ENCODE peak calls at places on chromosome 16, in eight cellular contexts. C is AG04449, W is IMR-90, J is ovary, L is body of pancreas, E is fibroblast of the aortic adventitia, N is A673, U is cardiac muscle cell. R is an unnamed sample.

GRCh38 chr16:67935402-67936123 is 1.1 kb downstream of the PSMB10 start:
- DNase-seq in C (peak), W (peak), J (peak), L (peak), E (peak), N (peak), U (peak), R (peak)

GRCh38 chr16:81318711-81319110 is 3.9 kb downstream of the GAN start:
- DNase-seq in C (no peak), W (no peak), J (no peak), L (no peak), E (no peak), N (peak), U (no peak), R (no peak)

GRCh38 chr16:71567931-71568330 is 9.0 kb downstream of the TAT start:
- DNase-seq in C (no peak), W (no peak), J (no peak), L (no peak), E (no peak), N (no peak), U (no peak), R (no peak)

GRCh38 chr16:61820398-61820797 is 215.8 kb downstream of the CDH8 start:
- DNase-seq in C (no peak), W (no peak), J (no peak), L (no peak), E (no peak), N (no peak), U (no peak), R (no peak)

GRCh38 chr16:80804061-80804450 is 342 bp downstream of the CDYL2 start:
- DNase-seq in C (peak), W (peak), J (no peak), L (peak), E (peak), N (peak), U (peak), R (peak)

GRCh38 chr16:15650698-15651161 is 685 bp downstream of the NDE1 start:
- DNase-seq in C (no peak), W (peak), J (peak), L (no peak), E (peak), N (no peak), U (peak), R (no peak)

GRCh38 chr16:65534121-65534528 is 412.3 kb upstream of the CDH11 start:
- DNase-seq in C (no peak), W (peak), J (no peak), L (no peak), E (no peak), N (no peak), U (peak), R (no peak)

GRCh38 chr16:26623442-26623841 is 443.3 kb upstream of the C16orf82 start:
- DNase-seq in C (no peak), W (no peak), J (no peak), L (no peak), E (no peak), N (no peak), U (no peak), R (no peak)

GRCh38 chr16:65044861-65045260 is 77.0 kb downstream of the CDH11 start:
- DNase-seq in C (peak), W (peak), J (no peak), L (no peak), E (peak), N (no peak), U (peak), R (peak)

GRCh38 chr16:82888616-82889015 is 261.8 kb downstream of the CDH13 start:
- DNase-seq in C (peak), W (peak), J (no peak), L (no peak), E (peak), N (peak), U (peak), R (peak)

GRCh38 chr16:87541882-87542234 is 49.0 kb upstream of the ZCCHC14 start:
- DNase-seq in C (no peak), W (no peak), J (no peak), L (no peak), E (peak), N (peak), U (peak), R (no peak)

GRCh38 chr16:65531475-65531874 is 409.6 kb upstream of the CDH11 start:
- DNase-seq in C (no peak), W (peak), J (no peak), L (no peak), E (no peak), N (no peak), U (no peak), R (no peak)

GRCh38 chr16:3472878-3473595 is 22.3 kb downstream of the C16orf90 start:
- DNase-seq in C (no peak), W (no peak), J (no peak), L (no peak), E (peak), N (no peak), U (no peak), R (no peak)

GRCh38 chr16:46859719-46860152 is 24.4 kb upstream of the GPT2 start:
- DNase-seq in C (no peak), W (peak), J (no peak), L (no peak), E (peak), N (no peak), U (peak), R (peak)

GRCh38 chr16:47774661-47775060 is 313.5 kb downstream of the PHKB start:
- DNase-seq in C (no peak), W (peak), J (no peak), L (no peak), E (peak), N (peak), U (peak), R (no peak)

GRCh38 chr16:81543571-81543970 is 99.0 kb downstream of the CMIP start:
- DNase-seq in C (no peak), W (peak), J (no peak), L (no peak), E (peak), N (no peak), U (no peak), R (no peak)

GRCh38 chr16:89373355-89374110 is 116.8 kb downstream of the ANKRD11 start:
- DNase-seq in C (peak), W (peak), J (peak), L (peak), E (peak), N (no peak), U (peak), R (peak)
- TF ChIP-seq CTCF in C (no peak), W (no peak), J (no peak), L (no peak), E (no peak), N (no peak), U (no peak), R (no peak)

DNA sequence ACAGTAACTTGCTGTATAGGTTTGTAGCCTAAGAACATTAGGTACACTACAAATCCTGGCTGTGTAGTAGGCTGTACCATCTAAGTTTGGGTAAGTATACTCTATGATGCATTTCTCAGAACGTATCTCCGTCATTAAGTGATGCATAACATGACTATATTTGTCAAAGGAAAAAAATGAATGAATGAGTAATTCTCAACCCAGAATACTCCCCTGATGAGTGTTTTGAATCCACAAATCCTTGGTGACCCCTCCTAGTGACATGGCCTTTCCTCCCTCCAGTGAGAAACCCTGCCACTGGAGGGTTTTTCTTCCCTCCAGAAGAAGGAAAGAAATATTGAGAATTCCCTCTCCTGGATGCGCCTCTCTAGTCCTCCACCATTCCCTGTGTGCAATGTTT is 24.0 kb upstream of the SALL1 start:
- DNase-seq in C (no peak), W (peak), J (no peak), L (no peak), E (peak), N (no peak), U (no peak), R (no peak)
- H3K4me3 ChIP-seq in C (no peak), W (no peak), J (no peak), L (no peak), E (no peak), N (no peak), U (no peak), R (no peak)

GRCh38 chr16:84689126-84689525 is 10.7 kb upstream of the USP10 start:
- DNase-seq in C (peak), W (peak), J (no peak), L (no peak), E (peak), N (peak), U (peak), R (peak)
- TF ChIP-seq CTCF in C (no peak), W (no peak), J (no peak), L (no peak), E (no peak), N (no peak), U (no peak), R (no peak)

GRCh38 chr16:630024-630814 is 566 bp upstream of the WFIKKN1 start:
- DNase-seq in C (no peak), W (no peak), J (no peak), L (no peak), E (no peak), N (no peak), U (no peak), R (no peak)
- H3K4me3 ChIP-seq in C (no peak), W (no peak), J (no peak), L (no peak), E (no peak), N (no peak), U (peak), R (no peak)

GRCh38 chr16:884232-884631 is 83.7 kb upstream of the GNG13 start:
- DNase-seq in C (no peak), W (no peak), J (no peak), L (no peak), E (no peak), N (no peak), U (no peak), R (no peak)
- TF ChIP-seq CTCF in C (no peak), W (no peak), J (no peak), L (no peak), E (no peak), N (no peak), U (no peak), R (no peak)

GRCh38 chr16:66651965-66652364 is 44.6 kb downstream of the CMTM4 start:
- DNase-seq in C (no peak), W (no peak), J (no peak), L (no peak), E (no peak), N (no peak), U (no peak), R (no peak)

GRCh38 chr16:66649636-66650205 is 45.2 kb downstream of the CMTM3 start:
- DNase-seq in C (no peak), W (no peak), J (no peak), L (no peak), E (no peak), N (no peak), U (no peak), R (no peak)

GRCh38 chr16:66649167-66649566 is 44.7 kb downstream of the CMTM3 start:
- DNase-seq in C (no peak), W (no peak), J (no peak), L (no peak), E (no peak), N (no peak), U (no peak), R (no peak)

GRCh38 chr16:66651474-66651765 is 45.1 kb downstream of the CMTM4 start:
- DNase-seq in C (no peak), W (no peak), J (no peak), L (no peak), E (no peak), N (no peak), U (peak), R (no peak)

DNA sequence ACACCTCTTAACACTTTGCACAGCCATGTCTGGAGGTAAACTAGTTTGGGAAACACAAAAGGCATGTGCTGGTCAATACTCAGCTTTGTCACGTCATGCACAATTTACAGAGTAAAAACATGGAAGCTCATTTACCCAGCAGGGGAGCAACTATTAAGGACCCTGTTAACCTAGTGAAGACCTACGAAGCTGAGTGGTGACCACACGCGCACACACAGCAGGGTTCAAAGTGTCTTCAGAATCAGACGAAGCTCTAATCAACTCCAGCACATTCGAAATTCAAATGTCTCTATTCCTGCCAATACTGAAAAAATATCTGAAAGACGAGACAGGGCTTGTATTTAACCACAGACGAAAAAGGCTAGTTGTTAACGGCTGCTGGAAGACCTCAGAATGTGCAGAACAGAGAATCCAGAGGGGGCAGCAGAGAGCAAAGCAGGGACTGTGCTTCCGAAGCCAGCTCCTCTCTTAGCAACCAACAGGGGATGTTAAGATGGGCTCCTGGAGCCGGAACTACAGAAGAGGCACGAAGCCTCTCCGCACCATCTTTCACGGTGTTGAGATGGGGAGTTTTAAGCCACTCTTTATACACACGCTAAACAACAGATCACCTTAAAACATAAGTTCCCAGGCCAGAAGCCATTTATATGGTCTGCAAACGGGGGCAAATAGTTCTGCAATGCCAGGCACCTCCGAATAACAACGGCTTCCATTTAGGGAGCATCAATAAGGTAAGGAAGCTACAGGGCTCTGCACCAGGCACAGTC is 45.7 kb downstream of the CMTM4 start:
- DNase-seq in C (peak), W (peak), J (peak), L (peak), E (peak), N (peak), U (peak), R (no peak)
- H3K4me3 ChIP-seq in C (peak), W (peak), J (no peak), L (no peak), E (peak), N (peak), U (no peak), R (no peak)

GRCh38 chr16:77220427-77220826 is 21.2 kb downstream of the SYCE1L start:
- DNase-seq in C (no peak), W (no peak), J (no peak), L (no peak), E (no peak), N (no peak), U (no peak), R (no peak)

GRCh38 chr16:77221482-77221881 is 22.3 kb downstream of the SYCE1L start:
- DNase-seq in C (no peak), W (peak), J (no peak), L (no peak), E (no peak), N (no peak), U (peak), R (peak)

GRCh38 chr16:77219437-77219836 is 20.2 kb downstream of the SYCE1L start:
- DNase-seq in C (no peak), W (no peak), J (no peak), L (no peak), E (no peak), N (no peak), U (no peak), R (no peak)

GRCh38 chr16:77225182-77225581 is 26.0 kb downstream of the SYCE1L start:
- DNase-seq in C (no peak), W (no peak), J (no peak), L (no peak), E (no peak), N (no peak), U (no peak), R (no peak)

GRCh38 chr16:77223184-77223583 is 24.0 kb downstream of the SYCE1L start:
- DNase-seq in C (no peak), W (no peak), J (no peak), L (no peak), E (no peak), N (peak), U (no peak), R (no peak)
- TF ChIP-seq CTCF in C (peak), W (peak), J (no peak), L (no peak), E (no peak), N (peak), U (peak), R (peak)

DNA sequence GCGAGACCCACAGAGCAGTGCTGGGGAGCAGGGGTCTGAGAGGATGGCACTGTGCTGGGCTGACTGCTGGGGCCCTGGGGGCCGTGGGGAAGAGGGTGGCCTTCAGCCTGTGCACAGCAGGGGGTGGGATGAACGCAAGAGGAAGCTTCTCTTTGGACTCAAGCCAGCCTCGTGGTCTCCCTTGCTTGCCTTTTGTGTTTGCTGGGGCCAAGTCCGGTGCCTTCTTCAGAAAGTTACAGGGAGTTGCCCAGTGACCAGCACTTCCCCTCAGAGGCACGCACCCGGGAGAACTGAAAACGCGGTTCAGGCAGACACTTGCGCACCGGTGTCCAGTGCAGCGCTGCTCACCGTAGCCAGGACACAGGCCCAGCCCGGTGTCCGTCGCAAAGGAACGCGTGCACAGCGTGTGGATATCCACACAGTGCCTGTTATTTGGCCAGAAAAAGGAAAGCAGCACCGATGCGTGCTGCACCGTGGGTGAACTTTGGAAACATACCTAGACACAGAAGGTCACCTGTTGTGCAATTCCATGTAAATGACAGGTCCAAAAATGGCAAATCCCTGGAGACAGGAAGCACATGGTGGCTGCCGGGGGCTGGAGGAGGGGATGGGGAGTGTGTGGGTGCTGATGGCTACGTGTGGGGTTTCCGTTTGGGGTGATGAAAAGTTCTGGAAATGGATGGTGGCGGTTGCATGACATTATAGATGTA is 29.5 kb upstream of the NUDT16L1 start:
- DNase-seq in C (no peak), W (no peak), J (no peak), L (peak), E (no peak), N (no peak), U (peak), R (no peak)
- H3K4me3 ChIP-seq in C (no peak), W (no peak), J (no peak), L (no peak), E (no peak), N (no peak), U (no peak), R (no peak)

GRCh38 chr16:11796227-11797165 is 562 bp downstream of the ZC3H7A start:
- DNase-seq in C (no peak), W (peak), J (peak), L (peak), E (peak), N (no peak), U (peak), R (no peak)

GRCh38 chr16:11799017-11799381 is 1.9 kb upstream of the ZC3H7A start:
- DNase-seq in C (no peak), W (no peak), J (no peak), L (no peak), E (no peak), N (no peak), U (no peak), R (no peak)

GRCh38 chr16:11797957-11798299 is 870 bp upstream of the ZC3H7A start:
- DNase-seq in C (no peak), W (no peak), J (no peak), L (peak), E (no peak), N (no peak), U (no peak), R (no peak)

GRCh38 chr16:11795887-11796226 is 1.2 kb downstream of the ZC3H7A start:
- DNase-seq in C (no peak), W (no peak), J (no peak), L (no peak), E (no peak), N (no peak), U (no peak), R (no peak)

GRCh38 chr16:11797166-11797956 is at the start of gene ZC3H7A:
- DNase-seq in C (peak), W (peak), J (peak), L (peak), E (peak), N (peak), U (peak), R (peak)
- TF ChIP-seq CTCF in C (peak), W (peak), J (peak), L (peak), E (peak), N (peak), U (peak), R (peak)

R was measured in AG09309.